ENCODE peak calls at places on chromosomes 7 and 10, in seven cellular contexts. V is colonic mucosa, U is astrocyte of the spinal cord, A is adipocyte, D is left ventricle myocardium superior, Q is astrocyte of the hippocampus, Z is RWPE1. R is an unnamed sample.

GRCh38 chr10:132363921-132364593 is 32.1 kb downstream of the LRRC27 start:
- DNase-seq in D (no peak), V (no peak), A (peak; percentile 10), Q (peak; percentile 36), U (peak; percentile 6), Z (no peak), R (no peak)

GRCh38 chr7:106964455-106964854 is 80.0 kb upstream of the PRKAR2B start:
- DNase-seq in V (no peak), Z (no peak), A (no peak), D (no peak), U (no peak), Q (no peak), R (no peak)

GRCh38 chr10:64093946-64094560 is 572.9 kb downstream of the REEP3 start:
- DNase-seq in D (no peak), Q (no peak), V (no peak), A (no peak), Z (no peak), U (no peak), R (no peak)

GRCh38 chr7:140542226-140542625 is 62.9 kb upstream of the MKRN1 start:
- DNase-seq in A (peak; percentile 39), Z (no peak), Q (peak; percentile 36), D (peak; percentile 67), V (no peak), U (peak; percentile 56), R (peak; percentile 24)

GRCh38 chr10:79601939-79602338 is 8.8 kb upstream of the SFTPA1 start:
- DNase-seq in V (no peak), D (no peak), A (no peak), U (no peak), Q (no peak), Z (no peak), R (no peak)

GRCh38 chr10:97074256-97075145 is 111.3 kb downstream of the SLIT1 start:
- DNase-seq in A (no peak), Q (no peak), U (no peak), Z (no peak), D (no peak), V (no peak), R (no peak)

GRCh38 chr10:91901784-91902677 is 7.3 kb downstream of the FGFBP3 start:
- DNase-seq in D (no peak), Z (peak; percentile 82), A (peak; percentile 89), V (peak; percentile 32), Q (peak; percentile 83), U (peak; percentile 93), R (peak; percentile 47)

GRCh38 chr7:1169409-1170368 is 9.7 kb upstream of the ZFAND2A start:
- DNase-seq in A (peak; percentile 63), U (peak; percentile 70), D (peak; percentile 87), Z (peak; percentile 75), Q (peak; percentile 84), V (peak; percentile 82), R (peak; percentile 86)

GRCh38 chr7:128841961-128842673 is 11.9 kb downstream of the FLNC start:
- DNase-seq in Q (peak; percentile 70), A (peak; percentile 63), U (no peak), D (peak; percentile 71), Z (no peak), V (peak; percentile 53), R (peak; percentile 61)

GRCh38 chr10:230758-231157 is 95.5 kb downstream of the ZMYND11 start:
- DNase-seq in U (no peak), A (peak; percentile 2), V (no peak), Q (no peak), Z (no peak), D (no peak), R (no peak)

GRCh38 chr10:103661198-103661950 is 167.9 kb downstream of the NEURL1 start:
- DNase-seq in Q (peak; percentile 81), A (peak; percentile 98), Z (no peak), V (peak; percentile 71), D (peak; percentile 85), U (peak; percentile 84), R (peak; percentile 94)

GRCh38 chr7:155470686-155471638 is 13.0 kb downstream of the EN2 start:
- DNase-seq in V (no peak), D (no peak), A (no peak), Z (no peak), U (no peak), Q (no peak), R (peak; percentile 16)

GRCh38 chr7:135771961-135772638 is 23.5 kb upstream of the FAM180A start:
- DNase-seq in D (no peak), V (no peak), Q (peak; percentile 63), A (peak; percentile 50), U (peak; percentile 81), Z (peak; percentile 9), R (peak; percentile 89)

GRCh38 chr10:117536862-117537435 is 5.6 kb upstream of the EMX2 start:
- DNase-seq in Z (no peak), Q (no peak), D (no peak), U (no peak), A (no peak), V (no peak), R (no peak)

GRCh38 chr10:11164806-11165590 is 147.3 kb downstream of the CELF2 start:
- DNase-seq in V (peak; percentile 53), U (peak; percentile 73), Z (peak; percentile 75), A (peak; percentile 10), Q (peak; percentile 90), D (peak; percentile 84), R (peak; percentile 80)

GRCh38 chr10:102645388-102645740 is 1.1 kb downstream of the TRIM8 start:
- DNase-seq in U (no peak), Q (peak; percentile 83), A (no peak), D (peak; percentile 83), Z (no peak), V (peak; percentile 79), R (peak; percentile 80)

R was measured in myocyte.